ENCODE peak calls at places on chromosomes 11 and 22, in ten cellular contexts. Z, D, A, Q, V, O, R, I, W and G are unnamed samples.

GRCh38 chr11:64934765-64935633 is 694 bp downstream of the GPHA2 start:
- DNase-seq in Q (no peak), A (no peak), O (no peak), D (no peak), R (no peak), W (peak; percentile 67), I (no peak), Z (no peak), V (no peak), G (no peak)

GRCh38 chr22:39317756-39318506 is 1.5 kb downstream of the RPL3 start:
- DNase-seq in I (no peak), O (no peak), A (no peak), R (no peak), Q (no peak), D (no peak), V (no peak), Z (no peak), W (no peak), G (no peak)

GRCh38 chr11:9061807-9062206 is 29.6 kb downstream of the SCUBE2 start:
- DNase-seq in D (no peak), V (no peak), W (no peak), I (no peak), Q (no peak), A (no peak), Z (no peak), O (no peak), R (no peak), G (no peak)

GRCh38 chr22:24305260-24305692 is 34.6 kb downstream of the SPECC1L start:
- DNase-seq in R (no peak), V (no peak), A (no peak), Z (no peak), D (no peak), O (no peak), W (no peak), I (no peak), Q (no peak), G (no peak)

GRCh38 chr11:16186680-16187079 is 169.7 kb downstream of the SOX6 start:
- DNase-seq in R (no peak), W (no peak), Z (no peak), D (no peak), O (peak; percentile 15), V (no peak), A (no peak), I (no peak), Q (no peak), G (no peak)

GRCh38 chr11:72423840-72424239 is 10.5 kb downstream of the CLPB start:
- DNase-seq in R (no peak), I (no peak), D (no peak), A (no peak), Z (no peak), Q (no peak), O (no peak), V (no peak), W (no peak), G (no peak)

GRCh38 chr11:65280646-65281045 is 18.9 kb downstream of the POLA2 start:
- DNase-seq in V (no peak), W (no peak), I (no peak), A (no peak), R (no peak), O (no peak), Q (no peak), Z (no peak), D (no peak), G (no peak)

GRCh38 chr11:100863080-100863581 is 176.0 kb downstream of the ARHGAP42 start:
- DNase-seq in W (no peak), Z (peak; percentile 38), A (peak; percentile 49), R (no peak), V (no peak), D (peak; percentile 39), Q (peak; percentile 52), I (no peak), O (no peak), G (no peak)

GRCh38 chr11:97756571-97757335 is 1264.0 kb upstream of the CNTN5 start:
- DNase-seq in Z (no peak), W (no peak), A (no peak), I (no peak), R (no peak), Q (no peak), O (no peak), D (no peak), V (no peak), G (no peak)

GRCh38 chr11:12249590-12250260 is 127.6 kb upstream of the PARVA start:
- DNase-seq in Z (no peak), R (peak; percentile 82), W (no peak), A (no peak), Q (peak; percentile 90), V (peak; percentile 79), O (peak; percentile 59), D (peak; percentile 54), I (no peak), G (no peak)

GRCh38 chr22:35150163-35151107 is 84.5 kb downstream of the ISX start:
- DNase-seq in V (peak; percentile 27), I (peak; percentile 39), W (peak; percentile 36), A (no peak), O (peak; percentile 73), Z (peak; percentile 55), Q (peak; percentile 50), D (peak; percentile 33), R (peak; percentile 69), G (peak; percentile 36)

GRCh38 chr11:2681408-2682145 is 18.2 kb downstream of the KCNQ1OT1 start:
- DNase-seq in W (no peak), Z (no peak), R (peak; percentile 13), O (no peak), V (no peak), Q (no peak), I (no peak), D (no peak), A (no peak), G (no peak)
- TF ChIP-seq POLR2A in W (no peak), Z (no peak), R (no peak), O (no peak), V (no peak), Q (no peak), I (no peak), D (no peak), A (no peak), G (no peak)

DNA sequence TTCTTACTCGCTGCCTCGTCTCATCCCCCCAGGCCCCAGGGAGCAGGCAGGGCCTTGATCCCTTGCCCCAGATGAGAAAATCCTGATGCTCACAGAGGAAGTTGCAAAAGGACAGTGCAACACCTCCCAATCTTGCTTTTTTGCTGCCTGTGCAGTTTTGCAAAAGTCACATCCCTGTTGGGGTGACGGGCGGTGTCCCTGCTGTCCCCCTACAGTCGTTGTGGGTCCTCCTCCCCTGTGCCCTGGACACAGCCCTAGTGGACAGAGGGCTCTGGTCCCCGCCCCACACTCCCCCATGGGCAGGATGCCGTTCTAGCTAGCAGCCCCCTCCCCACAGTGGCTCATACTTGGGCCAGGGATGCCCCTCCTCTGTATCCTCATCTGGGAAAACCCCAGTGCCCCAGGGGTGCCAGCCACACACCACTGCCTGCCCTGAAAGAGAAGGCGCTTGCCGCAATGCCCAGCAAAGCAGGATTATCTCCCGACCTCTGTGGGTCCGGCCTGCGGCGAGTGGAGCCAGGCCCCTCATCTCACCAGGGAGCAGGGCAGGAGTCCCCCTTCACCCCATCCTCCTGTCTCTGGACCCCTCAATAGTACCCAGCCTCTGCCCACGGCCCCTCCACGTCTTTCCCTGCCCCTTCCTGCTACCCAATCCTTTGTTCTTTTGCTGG is 18.4 kb upstream of the CTSD start:
- DNase-seq in W (no peak), Z (no peak), I (peak; percentile 17), Q (no peak), R (no peak), D (peak; percentile 57), A (no peak), O (no peak), V (no peak), G (no peak)
- H3K4me3 ChIP-seq in W (no peak overlapping the region), Z (no peak overlapping the region), I (no peak overlapping the region), Q (no peak overlapping the region), R (no peak overlapping the region), D (no peak overlapping the region), A (no peak overlapping the region), O (no peak overlapping the region), V (no peak overlapping the region), G (no peak overlapping the region)

DNA sequence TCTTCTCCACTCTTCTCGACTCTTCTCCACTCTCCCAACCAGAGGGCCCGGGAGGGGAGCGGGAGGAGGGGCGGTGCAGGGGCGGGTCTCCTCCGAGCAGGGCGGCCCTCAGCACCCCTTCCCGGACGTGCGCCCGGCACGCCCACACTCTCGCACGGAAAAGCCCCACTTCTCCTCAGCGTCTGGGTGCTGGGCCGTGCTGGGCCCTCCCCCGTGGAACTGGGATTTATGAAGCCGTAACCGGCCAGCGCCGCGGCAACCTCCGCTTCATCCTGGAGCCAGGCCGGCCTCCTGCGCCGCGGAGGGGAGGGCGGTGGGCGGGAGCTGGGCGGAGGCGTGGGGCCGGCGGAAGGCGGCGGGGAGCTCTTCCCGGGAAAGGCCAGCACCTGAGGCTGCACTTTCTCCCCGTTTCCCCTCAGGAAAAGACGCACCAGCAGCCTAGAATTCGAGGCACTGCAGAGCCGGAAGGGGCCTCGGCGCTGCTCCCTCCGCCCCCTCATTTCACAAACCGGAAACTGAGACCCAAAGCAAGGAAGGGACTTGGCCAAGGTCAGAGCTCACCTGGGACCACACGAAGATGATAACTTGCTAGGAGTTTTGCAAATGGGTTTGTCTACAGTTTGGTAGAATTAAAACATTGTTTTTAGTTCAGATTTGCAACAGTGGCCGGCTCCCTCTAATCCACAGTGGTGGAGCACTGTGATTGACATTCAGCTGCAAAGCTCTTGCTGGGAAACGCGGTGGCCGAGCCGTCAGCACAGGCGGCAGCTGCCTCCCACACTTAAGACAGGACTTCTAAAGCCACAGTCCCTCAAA is 31.6 kb upstream of the JAM3 start:
- DNase-seq in O (peak; percentile 72), D (peak; percentile 58), R (peak; percentile 94), I (peak; percentile 44), A (peak; percentile 7), V (peak; percentile 54), W (no peak), Q (peak; percentile 65), Z (peak; percentile 63), G (peak; percentile 91)
- TF ChIP-seq POLR2A in O (peak; percentile 19), D (no peak), R (no peak), I (no peak), A (peak; percentile 46), V (no peak), W (no peak), Q (no peak), Z (no peak), G (peak; percentile 46)

GRCh38 chr11:130451261-130452019 is 3.0 kb downstream of the ADAMTS15 start:
- DNase-seq in A (no peak), Z (no peak), O (no peak), I (no peak), D (no peak), R (no peak), V (no peak), W (no peak), Q (peak; percentile 63), G (no peak)

GRCh38 chr11:130449996-130450419 is 1.6 kb downstream of the ADAMTS15 start:
- DNase-seq in Z (peak; percentile 42), I (no peak), W (no peak), O (peak; percentile 77), Q (peak; percentile 79), A (no peak), V (peak; percentile 71), R (peak; percentile 92), D (peak; percentile 63), G (peak; percentile 75)

GRCh38 chr11:130454495-130455262 is 6.2 kb downstream of the ADAMTS15 start:
- DNase-seq in O (no peak), Z (no peak), Q (no peak), V (no peak), I (no peak), D (no peak), A (no peak), R (no peak), W (no peak), G (no peak)

GRCh38 chr11:130452941-130453340 is 4.5 kb downstream of the ADAMTS15 start:
- DNase-seq in Q (no peak), Z (no peak), O (peak; percentile 24), W (no peak), R (no peak), V (no peak), D (no peak), I (no peak), A (no peak), G (no peak)

GRCh38 chr11:130452171-130452570 is 3.7 kb downstream of the ADAMTS15 start:
- DNase-seq in W (no peak), Q (no peak), A (no peak), R (no peak), D (no peak), I (no peak), Z (no peak), O (no peak), V (no peak), G (no peak)
- H3K4me3 ChIP-seq in W (no peak overlapping the region), Q (peak overlapping the region; percentile 72), A (no peak overlapping the region), R (no peak overlapping the region), D (peak overlapping the region; percentile 68), I (no peak overlapping the region), Z (no peak overlapping the region), O (no peak overlapping the region), V (peak overlapping the region; percentile 69), G (no peak overlapping the region)